ENCODE peak calls at places on chromosome 12, in nine cellular contexts. S is tibial nerve, V is heart right ventricle, N is Peyer's patch, C is endodermal cell, B is brain microvascular endothelial cell, I is BE2C, Y is endothelial cell of umbilical vein, T is kidney. H is an unnamed sample. For H3K36me3, the result is how much of the 10 kb centered on the place peaks cover.

GRCh38 chr12:106999444-106999843 is 12.5 kb upstream of the MTERF2 start:
- DNase-seq in T (no peak), S (no peak), I (no peak), B (no peak), V (no peak), Y (no peak), C (no peak), N (no peak), H (no peak)

GRCh38 chr12:51395283-51396230 is 4.4 kb upstream of the GALNT6 start:
- DNase-seq in B (no peak), Y (no peak), I (no peak), T (no peak), V (no peak), S (no peak), N (no peak), C (peak), H (no peak)

GRCh38 chr12:118237908-118238307 is 102.0 kb downstream of the PEBP1 start:
- DNase-seq in S (no peak), T (no peak), V (no peak), I (no peak), B (peak), Y (no peak), C (no peak), N (no peak), H (no peak)

GRCh38 chr12:18971932-18972331 is 157.6 kb upstream of the PLEKHA5 start:
- DNase-seq in C (no peak), V (no peak), B (no peak), Y (no peak), I (no peak), N (no peak), T (no peak), S (no peak), H (no peak)

GRCh38 chr12:79344855-79345840 is 345.6 kb downstream of the PAWR start:
- DNase-seq in B (peak), I (peak), S (no peak), T (no peak), Y (peak), C (peak), N (peak), V (no peak), H (no peak)

GRCh38 chr12:77493769-77494168 is 336.9 kb upstream of the NAV3 start:
- DNase-seq in T (no peak), N (no peak), V (no peak), I (no peak), C (no peak), B (no peak), Y (no peak), S (no peak), H (no peak)

GRCh38 chr12:127485528-127485927 is 781.4 kb upstream of the TMEM132C start:
- DNase-seq in N (peak), I (no peak), S (no peak), T (no peak), C (peak), Y (no peak), V (no peak), B (peak), H (no peak)

GRCh38 chr12:22598763-22599161 is 26.2 kb upstream of the ETNK1 start:
- DNase-seq in N (no peak), S (no peak), T (no peak), B (no peak), C (no peak), V (no peak), Y (no peak), I (no peak), H (no peak)

GRCh38 chr12:95446511-95446910 is 27.4 kb upstream of the METAP2 start:
- DNase-seq in S (peak), V (peak), I (peak), C (peak), N (peak), T (peak), Y (no peak), B (peak), H (peak)

GRCh38 chr12:58176296-58176869 is 235.0 kb downstream of the ATP23 start:
- DNase-seq in N (peak), Y (peak), B (peak), S (no peak), I (peak), V (no peak), T (no peak), C (peak), H (no peak)

GRCh38 chr12:113620437-113620976 is 148.8 kb upstream of the LHX5 start:
- DNase-seq in N (no peak), B (no peak), C (no peak), V (no peak), T (no peak), Y (no peak), S (no peak), I (no peak), H (no peak)

GRCh38 chr12:21766403-21766802 is 8.1 kb downstream of the KCNJ8 start:
- DNase-seq in N (no peak), I (no peak), S (no peak), V (no peak), T (no peak), C (no peak), Y (no peak), B (no peak), H (no peak)

GRCh38 chr12:67025543-67026114 is 243.5 kb upstream of the CAND1 start:
- DNase-seq in V (no peak), S (no peak), B (no peak), I (peak), Y (peak), T (no peak), N (peak), C (peak), H (no peak)

GRCh38 chr12:77120156-77120555 is 54.8 kb upstream of the E2F7 start:
- DNase-seq in T (no peak), S (no peak), Y (peak), I (no peak), V (no peak), C (no peak), N (no peak), B (peak), H (no peak)

GRCh38 chr12:80195143-80195726 is 95.9 kb downstream of the OTOGL start:
- DNase-seq in T (no peak), N (peak), B (peak), V (no peak), S (no peak), Y (peak), I (peak), C (peak), H (no peak)

GRCh38 chr12:89016970-89017778 is 335.1 kb downstream of the DUSP6 start:
- DNase-seq in Y (peak), I (peak), T (peak), B (peak), V (no peak), S (no peak), N (peak), C (peak), H (no peak)

GRCh38 chr12:106541201-106541600 is 41.6 kb upstream of the RFX4 start:
- DNase-seq in N (no peak), V (no peak), Y (no peak), T (no peak), I (no peak), C (peak), B (no peak), S (no peak), H (no peak)

GRCh38 chr12:93299262-93299846 is 78.4 kb upstream of the NUDT4 start:
- DNase-seq in I (peak), V (no peak), T (no peak), Y (no peak), N (no peak), C (no peak), S (no peak), B (no peak), H (no peak)

GRCh38 chr12:123807670-123808069 is 45.6 kb downstream of the DNAH10 start:
- DNase-seq in N (no peak), Y (no peak), S (no peak), I (no peak), B (no peak), V (no peak), C (no peak), T (no peak), H (no peak)

GRCh38 chr12:114666746-114667668 is 17.0 kb downstream of the TBX3 start:
- DNase-seq in V (no peak), N (no peak), S (no peak), I (peak), C (peak), B (no peak), T (no peak), Y (no peak), H (no peak)

GRCh38 chr12:117441751-117442150 is 80.3 kb upstream of the NOS1 start:
- DNase-seq in T (no peak), Y (no peak), V (peak), B (peak), I (no peak), N (no peak), S (no peak), C (peak), H (peak)

GRCh38 chr12:29234552-29234951 is 85.5 kb downstream of the FAR2 start:
- DNase-seq in Y (no peak), T (no peak), B (no peak), C (no peak), S (no peak), V (no peak), N (no peak), I (no peak), H (no peak)

GRCh38 chr12:65720136-65720535 is 104.1 kb upstream of the HMGA2 start:
- DNase-seq in C (peak), V (no peak), Y (no peak), B (peak), N (no peak), S (no peak), T (no peak), I (no peak), H (no peak)

GRCh38 chr12:27787559-27787958 is 7.5 kb upstream of the MANSC4 start:
- DNase-seq in Y (no peak), T (no peak), V (no peak), I (no peak), C (no peak), B (no peak), N (no peak), S (no peak), H (no peak)

GRCh38 chr12:132375747-132376463 is 46.5 kb upstream of the GALNT9 start:
- DNase-seq in V (no peak), T (peak), B (no peak), C (no peak), N (no peak), Y (no peak), S (no peak), I (peak), H (peak)

GRCh38 chr12:94427520-94428381 is 31.9 kb downstream of the CEP83 start:
- DNase-seq in B (peak), T (no peak), N (no peak), I (peak), C (no peak), Y (peak), V (no peak), S (no peak), H (peak)

GRCh38 chr12:42373669-42374068 is 47.7 kb downstream of the PPHLN1 start:
- DNase-seq in N (no peak), B (no peak), V (no peak), T (no peak), C (no peak), I (no peak), Y (no peak), S (no peak), H (no peak)

GRCh38 chr12:57452937-57453509 is 2.1 kb upstream of the INHBE start:
- DNase-seq in T (peak), C (peak), Y (peak), S (peak), B (peak), V (peak), I (peak), N (peak), H (peak)

GRCh38 chr12:62724947-62725447 is 210.0 kb downstream of the PPM1H start:
- DNase-seq in B (peak), C (peak), I (no peak), S (no peak), Y (peak), N (peak), V (no peak), T (no peak), H (no peak)

GRCh38 chr12:8676651-8677050 is 14.0 kb upstream of the MFAP5 start:
- DNase-seq in C (no peak), I (no peak), S (no peak), Y (peak), T (no peak), V (no peak), N (no peak), B (no peak), H (no peak)

GRCh38 chr12:4540170-4540569 is 1.5 kb downstream of the RAD51AP1 start:
- DNase-seq in V (no peak), S (no peak), N (no peak), I (no peak), B (no peak), Y (no peak), C (no peak), T (no peak), H (no peak)
- H3K4me3 ChIP-seq in V (no peak), S (no peak), N (no peak), I (peak), B (no peak), Y (no peak), C (peak), T (no peak), H (no peak)

GRCh38 chr12:61029516-61029915 is 1230.7 kb upstream of the USP15 start:
- DNase-seq in C (no peak), N (no peak), T (no peak), Y (no peak), B (no peak), I (no peak), S (no peak), V (no peak), H (no peak)
- TF ChIP-seq CTCF in C (no peak), N (no peak), T (no peak), Y (no peak), B (no peak), I (no peak), S (no peak), V (no peak), H (no peak)

GRCh38 chr12:56115329-56115728 is 1.1 kb upstream of the RPL41 start:
- DNase-seq in S (no peak), B (peak), N (no peak), I (no peak), Y (peak), C (peak), T (no peak), V (no peak), H (peak)
- H3K36me3 ChIP-seq in S (under half), B (under half), N (under half), I (under half), Y (under half), C (under half), T (under half), V (under half), H (under half)

GRCh38 chr12:124921200-124922008 is 7.0 kb upstream of the UBC start:
- DNase-seq in B (peak), V (peak), N (peak), S (no peak), C (peak), T (no peak), I (peak), Y (peak), H (no peak)

GRCh38 chr12:124917841-124918621 is 3.6 kb upstream of the UBC start:
- DNase-seq in B (no peak), Y (no peak), I (no peak), C (peak), T (no peak), S (no peak), N (no peak), V (no peak), H (no peak)

GRCh38 chr12:124917135-124917840 is 2.8 kb upstream of the UBC start:
- DNase-seq in Y (peak), T (peak), S (peak), C (peak), N (peak), V (peak), B (peak), I (peak), H (peak)

GRCh38 chr12:124919646-124920352 is 5.3 kb upstream of the UBC start:
- DNase-seq in S (no peak), B (no peak), C (peak), V (no peak), Y (peak), T (no peak), N (peak), I (no peak), H (no peak)

GRCh38 chr12:124920353-124920935 is 6.0 kb upstream of the UBC start:
- DNase-seq in B (no peak), C (peak), S (no peak), V (no peak), T (no peak), Y (no peak), I (no peak), N (peak), H (no peak)
- H3K4me3 ChIP-seq in B (no peak), C (peak), S (no peak), V (no peak), T (no peak), Y (no peak), I (no peak), N (no peak), H (no peak)

GRCh38 chr12:49283541-49284429 is 11.2 kb upstream of the PRPH start:
- DNase-seq in V (no peak), Y (no peak), B (no peak), C (peak), N (peak), S (no peak), I (peak), T (peak), H (no peak)
- TF ChIP-seq CTCF in V (no peak), Y (no peak), B (peak), C (peak), N (no peak), S (no peak), I (peak), T (no peak), H (no peak)